ENCODE peak calls at places on chromosomes 13 and 19, in four cellular contexts. K, R, W and Z are unnamed samples.

GRCh38 chr19:2852598-2852997 is 11.3 kb downstream of the ZNF555 start:
- DNase-seq in K (no peak), R (no peak), W (no peak), Z (no peak)

GRCh38 chr19:18644144-18645034 is 7.6 kb downstream of the KLHL26 start:
- DNase-seq in K (peak; percentile 34), R (no peak), W (no peak), Z (no peak)

GRCh38 chr19:53549354-53549753 is 11.4 kb downstream of the ZNF331 start:
- DNase-seq in K (no peak), R (no peak), W (no peak), Z (no peak)

GRCh38 chr19:7831452-7831851 is 1.4 kb downstream of the EVI5L start:
- DNase-seq in K (peak; percentile 66), R (peak; percentile 74), W (peak; percentile 70), Z (no peak)

GRCh38 chr13:93771229-93771628 is 544.6 kb downstream of the GPC6 start:
- DNase-seq in K (no peak), R (no peak), W (no peak), Z (no peak)

GRCh38 chr19:58553799-58554493 is 959 bp downstream of the CHMP2A start:
- DNase-seq in K (no peak), R (peak; percentile 59), W (no peak), Z (no peak)

GRCh38 chr19:17460372-17461230 is at the start of gene NXNL1:
- DNase-seq in K (no peak), R (no peak), W (no peak), Z (no peak)

GRCh38 chr19:16113727-16114126 is 2.0 kb downstream of the RAB8A start:
- DNase-seq in K (peak; percentile 21), R (no peak), W (no peak), Z (no peak)

GRCh38 chr13:45492538-45492937 is 27.8 kb downstream of the COG3 start:
- DNase-seq in K (no peak), R (no peak), W (no peak), Z (no peak)

GRCh38 chr19:38224014-38224862 is at the start of gene DPF1:
- DNase-seq in K (peak; percentile 92), R (peak; percentile 94), W (peak; percentile 78), Z (peak; percentile 61)

GRCh38 chr13:31929031-31929770 is 102.4 kb upstream of the FRY start:
- DNase-seq in K (no peak), R (no peak), W (no peak), Z (no peak)

GRCh38 chr19:3302755-3303154 is 63.6 kb upstream of the NFIC start:
- DNase-seq in K (peak; percentile 58), R (no peak), W (no peak), Z (no peak)

GRCh38 chr19:6239401-6239844 is 40.4 kb downstream of the MLLT1 start:
- DNase-seq in K (no peak), R (no peak), W (no peak), Z (peak; percentile 77)

GRCh38 chr13:23778879-23779278 is 110.3 kb downstream of the MIPEP start:
- DNase-seq in K (no peak), R (no peak), W (peak; percentile 87), Z (no peak)

GRCh38 chr13:106859505-106859904 is 291.6 kb upstream of the ARGLU1 start:
- DNase-seq in K (no peak), R (no peak), W (no peak), Z (no peak)

GRCh38 chr19:42143341-42144234 is 11.3 kb upstream of the POU2F2 start:
- DNase-seq in K (peak; percentile 44), R (peak; percentile 89), W (no peak), Z (peak; percentile 34)

GRCh38 chr19:36067681-36068080 is 13.0 kb downstream of the WDR62 start:
- DNase-seq in K (no peak), R (no peak), W (no peak), Z (no peak)

GRCh38 chr13:98575876-98576214 is 1.1 kb downstream of the STK24 start:
- DNase-seq in K (no peak), R (no peak), W (no peak), Z (no peak)
- TF ChIP-seq MAX in K (no peak), R (no peak), W (no peak), Z (no peak)

GRCh38 chr13:63696055-63696454 is 2280.4 kb upstream of the PCDH20 start:
- DNase-seq in K (no peak), R (no peak), W (no peak), Z (no peak)
- TF ChIP-seq JUN in K (no peak), R (no peak), W (no peak), Z (no peak)

DNA sequence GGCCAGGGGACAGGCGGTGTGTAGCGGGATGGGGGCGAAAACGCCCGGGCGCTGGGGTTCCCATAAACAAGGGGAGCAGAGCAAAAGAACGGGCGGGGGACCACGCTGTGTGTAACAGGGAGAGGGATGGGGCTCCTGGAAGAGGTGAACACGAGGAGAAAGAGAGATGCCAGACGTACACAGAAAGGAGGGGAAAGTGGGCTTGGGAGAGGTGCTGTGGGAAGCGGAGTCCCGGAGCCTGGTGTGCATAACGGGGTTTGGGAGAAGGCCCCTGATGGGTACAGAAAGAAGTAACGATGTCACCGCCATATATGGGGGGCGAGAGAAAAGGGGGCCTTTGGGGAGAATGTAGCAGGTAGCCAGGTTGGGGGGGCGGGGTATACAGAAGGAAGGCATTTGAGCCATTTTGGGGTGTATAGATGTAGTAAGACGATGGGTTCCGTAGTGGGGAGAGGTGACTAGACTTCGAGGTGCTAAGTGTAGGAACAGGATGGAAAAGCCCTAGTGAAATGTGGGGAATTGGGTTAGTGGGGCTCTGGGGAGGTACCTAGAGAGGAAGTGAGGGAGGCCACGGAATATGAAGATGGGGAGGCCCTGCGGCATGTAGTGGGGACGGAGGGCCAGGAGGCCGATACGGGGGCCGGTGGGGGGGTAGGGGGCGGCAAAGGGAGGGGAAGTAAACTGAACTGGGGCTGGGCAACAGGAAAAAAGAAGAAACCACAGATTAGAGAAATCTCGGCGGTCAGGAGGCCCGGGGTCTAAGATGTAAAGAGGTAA is 762 bp downstream of the ZNF580 start:
- DNase-seq in K (no peak), R (no peak), W (no peak), Z (no peak)
- TF ChIP-seq MAX in K (no peak), R (peak; percentile 13), W (no peak), Z (no peak)

GRCh38 chr13:104837756-104838155 is 1697.7 kb downstream of the EFNB2 start:
- DNase-seq in K (no peak), R (no peak), W (no peak), Z (no peak)

GRCh38 chr13:104833221-104833620 is 1702.2 kb downstream of the EFNB2 start:
- DNase-seq in K (no peak), R (no peak), W (no peak), Z (no peak)

GRCh38 chr13:104832265-104832664 is 1703.2 kb downstream of the EFNB2 start:
- DNase-seq in K (no peak), R (no peak), W (no peak), Z (no peak)

DNA sequence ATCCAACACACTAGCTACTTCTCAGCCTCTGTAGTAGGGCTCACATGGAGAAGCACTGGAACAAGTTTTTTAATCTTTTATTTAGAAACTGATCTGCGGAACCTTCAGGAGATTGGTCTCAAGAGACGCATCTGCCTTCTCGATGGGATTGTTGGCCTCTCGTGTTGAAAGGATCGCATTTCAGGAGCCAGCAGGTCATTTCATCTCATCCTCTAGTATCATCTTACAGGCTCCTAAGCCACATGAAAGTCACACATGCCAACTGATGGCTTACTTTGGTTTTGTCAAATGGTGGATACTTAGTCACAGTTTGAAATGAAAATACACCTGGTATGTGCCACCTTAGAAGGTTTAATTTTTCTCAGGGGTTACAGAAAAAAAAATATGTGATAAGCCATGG is 1703.6 kb downstream of the EFNB2 start:
- DNase-seq in K (no peak), R (no peak), W (no peak), Z (no peak)
- TF ChIP-seq JUN in K (no peak), R (no peak), W (no peak), Z (no peak)

GRCh38 chr13:75481176-75482069 is 546 bp downstream of the TBC1D4 start:
- DNase-seq in K (peak; percentile 29), R (peak; percentile 86), W (no peak), Z (peak; percentile 52)
- TF ChIP-seq MAX in K (no peak), R (peak; percentile 62), W (no peak), Z (no peak)

DNA sequence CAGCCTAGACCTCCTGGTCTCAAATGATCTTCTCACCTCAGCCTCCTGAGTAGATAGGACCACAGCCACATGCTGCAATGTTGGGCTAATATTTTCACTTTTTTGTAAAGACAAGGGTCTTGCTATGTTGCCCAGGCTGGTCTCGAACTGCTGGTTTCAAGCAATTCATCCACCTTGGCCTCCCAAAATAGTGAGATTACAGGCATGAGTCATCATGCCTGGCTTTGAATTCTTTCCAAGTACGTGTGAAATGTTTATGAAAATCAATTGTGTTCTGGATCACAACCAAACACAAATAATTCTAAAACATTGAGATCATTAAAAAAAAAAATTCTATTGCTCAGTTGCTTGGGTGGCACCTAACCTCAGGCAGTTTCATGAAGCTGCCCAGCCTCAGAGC is 44.7 kb downstream of the ING1 start:
- DNase-seq in K (no peak), R (no peak), W (no peak), Z (peak; percentile 26)
- TF ChIP-seq JUN in K (no peak), R (no peak), W (no peak), Z (no peak)

DNA sequence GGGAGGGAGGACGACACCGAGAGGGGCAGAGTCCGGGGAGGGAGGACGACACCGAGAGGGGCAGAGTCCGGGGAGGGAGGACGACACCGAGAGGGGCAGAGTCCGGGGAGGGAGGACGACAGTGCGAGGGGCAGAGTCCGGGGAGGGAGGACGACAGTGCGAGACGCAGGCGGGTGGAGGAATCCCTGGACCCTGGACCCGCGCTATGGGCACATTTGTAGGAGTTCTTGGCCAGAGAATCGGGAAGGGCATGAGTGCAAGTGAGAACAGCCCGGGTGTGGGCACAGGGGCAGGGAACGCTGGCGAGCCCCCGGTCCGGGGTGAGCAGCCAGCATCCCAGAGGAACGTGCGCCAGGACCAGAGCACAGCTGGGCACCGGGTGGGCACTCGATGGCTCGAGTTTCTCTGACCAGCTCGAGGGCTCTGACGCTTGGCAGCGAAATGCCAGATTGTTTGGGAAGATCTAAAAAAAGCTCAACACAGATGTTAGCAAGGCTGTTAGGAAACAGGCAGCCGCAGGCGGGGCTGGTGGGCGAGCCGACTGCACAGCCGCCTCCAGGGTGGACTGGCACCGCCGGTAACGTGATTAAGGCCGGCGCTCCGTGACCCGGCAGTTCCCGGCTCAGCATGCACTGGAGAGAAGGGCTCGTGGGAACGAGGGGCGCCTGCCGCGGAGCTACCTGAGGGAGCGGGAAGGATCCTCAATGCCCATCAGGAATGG is 17.9 kb upstream of the C2CD4C start:
- DNase-seq in K (no peak), R (peak; percentile 63), W (no peak), Z (no peak)
- TF ChIP-seq MAX in K (no peak), R (peak; percentile 9), W (no peak), Z (no peak)